ENCODE peak calls at places on chromosome 17, in eight cellular contexts. H is WTC11, X is putamen, Y is GM20000, V is H4, R is brain microvascular endothelial cell, F is kidney glomerular epithelial cell, N is NCI-H1436. D is an unnamed sample.

GRCh38 chr17:76422406-76422805 is 30.5 kb downstream of the UBE2O start:
- DNase-seq in H (no peak), X (no peak), Y (no peak), V (no peak), R (no peak), F (no peak), N (no peak), D (no peak)

GRCh38 chr17:76547183-76547641 is 7.4 kb downstream of the PRCD start:
- DNase-seq in H (peak), X (peak), Y (peak), V (peak), R (peak), F (peak), N (peak), D (peak)

GRCh38 chr17:83079340-83079747 is at the start of gene METRNL:
- DNase-seq in H (peak), X (peak), Y (peak), V (peak), R (peak), F (peak), N (peak), D (peak)

GRCh38 chr17:72336026-72336803 is 215.4 kb downstream of the SOX9 start:
- DNase-seq in H (peak), X (peak), Y (no peak), V (peak), R (no peak), F (no peak), N (no peak), D (no peak)

GRCh38 chr17:37696366-37696765 is 48.5 kb downstream of the HNF1B start:
- DNase-seq in H (no peak), X (no peak), Y (no peak), V (no peak), R (no peak), F (no peak), N (no peak), D (no peak)

GRCh38 chr17:15660077-15660476 is 24.0 kb downstream of the TRIM16 start:
- DNase-seq in H (no peak), X (no peak), Y (no peak), V (no peak), R (no peak), F (no peak), N (no peak), D (no peak)

GRCh38 chr17:77886387-77886728 is 72.1 kb upstream of the TNRC6C start:
- DNase-seq in H (no peak), X (no peak), Y (no peak), V (no peak), R (no peak), F (no peak), N (no peak), D (no peak)

GRCh38 chr17:66540131-66540781 is 237.8 kb downstream of the PRKCA start:
- DNase-seq in H (peak), X (peak), Y (no peak), V (peak), R (peak), F (peak), N (no peak), D (no peak)

GRCh38 chr17:29588561-29589411 is 662 bp downstream of the GIT1 start:
- DNase-seq in H (no peak), X (no peak), Y (no peak), V (no peak), R (no peak), F (peak), N (no peak), D (peak)

GRCh38 chr17:48213797-48214196 is 106.2 kb downstream of the SNX11 start:
- DNase-seq in H (no peak), X (no peak), Y (no peak), V (no peak), R (no peak), F (no peak), N (no peak), D (no peak)

GRCh38 chr17:73991260-73991659 is 212.2 kb upstream of the RPL38 start:
- DNase-seq in H (no peak), X (no peak), Y (no peak), V (no peak), R (no peak), F (no peak), N (peak), D (no peak)

GRCh38 chr17:44176671-44177501 is 6.4 kb downstream of the ASB16 start:
- DNase-seq in H (no peak), X (no peak), Y (no peak), V (no peak), R (no peak), F (no peak), N (no peak), D (peak)

GRCh38 chr17:47117386-47117785 is 71.7 kb downstream of the CDC27 start:
- DNase-seq in H (no peak), X (no peak), Y (no peak), V (no peak), R (no peak), F (no peak), N (no peak), D (no peak)

GRCh38 chr17:75454193-75454592 is 2.2 kb upstream of the TMEM94 start:
- DNase-seq in H (no peak), X (no peak), Y (peak), V (no peak), R (no peak), F (peak), N (no peak), D (no peak)

GRCh38 chr17:28328325-28328724 is 6.9 kb downstream of the IFT20 start:
- DNase-seq in H (no peak), X (no peak), Y (no peak), V (no peak), R (no peak), F (no peak), N (no peak), D (no peak)

GRCh38 chr17:66724581-66725341 is 110.2 kb upstream of the CACNG5 start:
- DNase-seq in H (no peak), X (no peak), Y (no peak), V (no peak), R (peak), F (no peak), N (no peak), D (no peak)

GRCh38 chr17:51322390-51323029 is 62.2 kb downstream of the UTP18 start:
- DNase-seq in H (no peak), X (no peak), Y (peak), V (peak), R (no peak), F (peak), N (no peak), D (peak)

GRCh38 chr17:15169676-15170075 is 95.5 kb downstream of the PMP22 start:
- DNase-seq in H (no peak), X (no peak), Y (no peak), V (peak), R (no peak), F (peak), N (no peak), D (no peak)

GRCh38 chr17:4599505-4600281 is 15.4 kb downstream of the SMTNL2 start:
- DNase-seq in H (peak), X (no peak), Y (no peak), V (no peak), R (no peak), F (peak), N (peak), D (no peak)